ENCODE peak calls at places on chromosomes 16 and 17, in eight cellular contexts. One of them, this sample, is unnamed.

GRCh38 chr17:15106540-15106939 is 158.6 kb downstream of the PMP22 start:
- DNase-seq in EH: peak; percentile 29
- DNase-seq in left ventricle myocardium superior: no peak
- DNase-seq in aorta: no peak
- DNase-seq in ovary: no peak
- DNase-seq in activated CD8-positive, alpha-beta memory T cell treated with anti-CD3 and anti-CD28 coated beads, Interleukin-2, amount 50 U/mL, for 48 hours: no peak
- DNase-seq in stimulated activated CD4-positive, alpha-beta T cell treated with anti-CD3 and anti-CD28 coated beads, Interleukin-15, amount 100 ng/mL, for 48 hours: no peak
- DNase-seq in GM23248: peak; percentile 79
- DNase-seq in this sample: peak; percentile 47

GRCh38 chr17:68656666-68657065 is 55.5 kb upstream of the FAM20A start:
- DNase-seq in GM23248: no peak
- DNase-seq in EH: no peak
- DNase-seq in aorta: no peak
- DNase-seq in stimulated activated CD4-positive, alpha-beta T cell treated with anti-CD3 and anti-CD28 coated beads, Interleukin-15, amount 100 ng/mL, for 48 hours: no peak
- DNase-seq in activated CD8-positive, alpha-beta memory T cell treated with anti-CD3 and anti-CD28 coated beads, Interleukin-2, amount 50 U/mL, for 48 hours: no peak
- DNase-seq in left ventricle myocardium superior: no peak
- DNase-seq in ovary: no peak
- DNase-seq in this sample: no peak

GRCh38 chr16:46949216-46949892 is 24.1 kb downstream of the DNAJA2 start:
- DNase-seq in aorta: no peak
- DNase-seq in left ventricle myocardium superior: no peak
- DNase-seq in EH: no peak
- DNase-seq in GM23248: no peak
- DNase-seq in activated CD8-positive, alpha-beta memory T cell treated with anti-CD3 and anti-CD28 coated beads, Interleukin-2, amount 50 U/mL, for 48 hours: no peak
- DNase-seq in ovary: no peak
- DNase-seq in stimulated activated CD4-positive, alpha-beta T cell treated with anti-CD3 and anti-CD28 coated beads, Interleukin-15, amount 100 ng/mL, for 48 hours: peak; percentile 14
- DNase-seq in this sample: no peak

GRCh38 chr16:23670137-23670776 is 8.4 kb upstream of the PLK1 start:
- DNase-seq in aorta: no peak
- DNase-seq in activated CD8-positive, alpha-beta memory T cell treated with anti-CD3 and anti-CD28 coated beads, Interleukin-2, amount 50 U/mL, for 48 hours: no peak
- DNase-seq in left ventricle myocardium superior: no peak
- DNase-seq in ovary: no peak
- DNase-seq in stimulated activated CD4-positive, alpha-beta T cell treated with anti-CD3 and anti-CD28 coated beads, Interleukin-15, amount 100 ng/mL, for 48 hours: no peak
- DNase-seq in EH: peak; percentile 86
- DNase-seq in GM23248: peak; percentile 93
- DNase-seq in this sample: peak; percentile 88

GRCh38 chr17:47704116-47704515 is 10.2 kb downstream of the TBKBP1 start:
- DNase-seq in GM23248: no peak
- DNase-seq in EH: no peak
- DNase-seq in left ventricle myocardium superior: no peak
- DNase-seq in ovary: no peak
- DNase-seq in stimulated activated CD4-positive, alpha-beta T cell treated with anti-CD3 and anti-CD28 coated beads, Interleukin-15, amount 100 ng/mL, for 48 hours: no peak
- DNase-seq in activated CD8-positive, alpha-beta memory T cell treated with anti-CD3 and anti-CD28 coated beads, Interleukin-2, amount 50 U/mL, for 48 hours: peak; percentile 63
- DNase-seq in aorta: peak; percentile 58
- DNase-seq in this sample: no peak

GRCh38 chr16:708019-708418 is 2.4 kb upstream of the FBXL16 start:
- DNase-seq in activated CD8-positive, alpha-beta memory T cell treated with anti-CD3 and anti-CD28 coated beads, Interleukin-2, amount 50 U/mL, for 48 hours: no peak
- DNase-seq in EH: no peak
- DNase-seq in left ventricle myocardium superior: no peak
- DNase-seq in stimulated activated CD4-positive, alpha-beta T cell treated with anti-CD3 and anti-CD28 coated beads, Interleukin-15, amount 100 ng/mL, for 48 hours: no peak
- DNase-seq in GM23248: no peak
- DNase-seq in aorta: no peak
- DNase-seq in ovary: no peak
- DNase-seq in this sample: no peak

GRCh38 chr17:683040-683439 is 31.6 kb downstream of the VPS53 start:
- DNase-seq in ovary: no peak
- DNase-seq in GM23248: no peak
- DNase-seq in left ventricle myocardium superior: no peak
- DNase-seq in aorta: no peak
- DNase-seq in activated CD8-positive, alpha-beta memory T cell treated with anti-CD3 and anti-CD28 coated beads, Interleukin-2, amount 50 U/mL, for 48 hours: no peak
- DNase-seq in stimulated activated CD4-positive, alpha-beta T cell treated with anti-CD3 and anti-CD28 coated beads, Interleukin-15, amount 100 ng/mL, for 48 hours: no peak
- DNase-seq in EH: no peak
- DNase-seq in this sample: no peak

GRCh38 chr16:20799599-20799998 is 6.7 kb downstream of the ERI2 start:
- DNase-seq in left ventricle myocardium superior: no peak
- DNase-seq in aorta: no peak
- DNase-seq in ovary: no peak
- DNase-seq in GM23248: peak; percentile 72
- DNase-seq in EH: peak; percentile 17
- DNase-seq in stimulated activated CD4-positive, alpha-beta T cell treated with anti-CD3 and anti-CD28 coated beads, Interleukin-15, amount 100 ng/mL, for 48 hours: no peak
- DNase-seq in activated CD8-positive, alpha-beta memory T cell treated with anti-CD3 and anti-CD28 coated beads, Interleukin-2, amount 50 U/mL, for 48 hours: no peak
- DNase-seq in this sample: peak; percentile 30

GRCh38 chr17:77853208-77853977 is 105.1 kb upstream of the TNRC6C start:
- DNase-seq in stimulated activated CD4-positive, alpha-beta T cell treated with anti-CD3 and anti-CD28 coated beads, Interleukin-15, amount 100 ng/mL, for 48 hours: no peak
- DNase-seq in EH: no peak
- DNase-seq in ovary: no peak
- DNase-seq in activated CD8-positive, alpha-beta memory T cell treated with anti-CD3 and anti-CD28 coated beads, Interleukin-2, amount 50 U/mL, for 48 hours: no peak
- DNase-seq in left ventricle myocardium superior: peak; percentile 14
- DNase-seq in aorta: no peak
- DNase-seq in GM23248: no peak
- DNase-seq in this sample: no peak

GRCh38 chr17:78785663-78786057 is 3.6 kb upstream of the CYTH1 start:
- DNase-seq in EH: no peak
- DNase-seq in left ventricle myocardium superior: no peak
- DNase-seq in GM23248: no peak
- DNase-seq in activated CD8-positive, alpha-beta memory T cell treated with anti-CD3 and anti-CD28 coated beads, Interleukin-2, amount 50 U/mL, for 48 hours: no peak
- DNase-seq in ovary: no peak
- DNase-seq in stimulated activated CD4-positive, alpha-beta T cell treated with anti-CD3 and anti-CD28 coated beads, Interleukin-15, amount 100 ng/mL, for 48 hours: no peak
- DNase-seq in aorta: no peak
- DNase-seq in this sample: no peak

GRCh38 chr17:77933777-77934398 is 24.6 kb upstream of the TNRC6C start:
- DNase-seq in aorta: no peak
- DNase-seq in left ventricle myocardium superior: no peak
- DNase-seq in GM23248: no peak
- DNase-seq in stimulated activated CD4-positive, alpha-beta T cell treated with anti-CD3 and anti-CD28 coated beads, Interleukin-15, amount 100 ng/mL, for 48 hours: no peak
- DNase-seq in ovary: no peak
- DNase-seq in activated CD8-positive, alpha-beta memory T cell treated with anti-CD3 and anti-CD28 coated beads, Interleukin-2, amount 50 U/mL, for 48 hours: no peak
- DNase-seq in EH: no peak
- DNase-seq in this sample: no peak

GRCh38 chr17:67138392-67138791 is 94.0 kb downstream of the CACNG1 start:
- DNase-seq in EH: no peak
- DNase-seq in left ventricle myocardium superior: no peak
- DNase-seq in stimulated activated CD4-positive, alpha-beta T cell treated with anti-CD3 and anti-CD28 coated beads, Interleukin-15, amount 100 ng/mL, for 48 hours: no peak
- DNase-seq in activated CD8-positive, alpha-beta memory T cell treated with anti-CD3 and anti-CD28 coated beads, Interleukin-2, amount 50 U/mL, for 48 hours: no peak
- DNase-seq in aorta: no peak
- DNase-seq in GM23248: no peak
- DNase-seq in ovary: no peak
- DNase-seq in this sample: no peak

GRCh38 chr17:77817953-77818352 is 140.6 kb upstream of the TNRC6C start:
- DNase-seq in activated CD8-positive, alpha-beta memory T cell treated with anti-CD3 and anti-CD28 coated beads, Interleukin-2, amount 50 U/mL, for 48 hours: no peak
- DNase-seq in GM23248: peak; percentile 23
- DNase-seq in aorta: no peak
- DNase-seq in stimulated activated CD4-positive, alpha-beta T cell treated with anti-CD3 and anti-CD28 coated beads, Interleukin-15, amount 100 ng/mL, for 48 hours: no peak
- DNase-seq in ovary: no peak
- DNase-seq in EH: peak; percentile 60
- DNase-seq in left ventricle myocardium superior: no peak
- DNase-seq in this sample: peak; percentile 48

GRCh38 chr16:85626191-85626951 is 13.2 kb downstream of the GSE1 start:
- DNase-seq in stimulated activated CD4-positive, alpha-beta T cell treated with anti-CD3 and anti-CD28 coated beads, Interleukin-15, amount 100 ng/mL, for 48 hours: no peak
- DNase-seq in activated CD8-positive, alpha-beta memory T cell treated with anti-CD3 and anti-CD28 coated beads, Interleukin-2, amount 50 U/mL, for 48 hours: no peak
- DNase-seq in left ventricle myocardium superior: no peak
- DNase-seq in EH: no peak
- DNase-seq in GM23248: no peak
- DNase-seq in aorta: no peak
- DNase-seq in ovary: no peak
- DNase-seq in this sample: no peak

GRCh38 chr17:69336996-69337395 is 10.1 kb upstream of the ABCA5 start:
- DNase-seq in EH: no peak
- DNase-seq in stimulated activated CD4-positive, alpha-beta T cell treated with anti-CD3 and anti-CD28 coated beads, Interleukin-15, amount 100 ng/mL, for 48 hours: no peak
- DNase-seq in ovary: no peak
- DNase-seq in activated CD8-positive, alpha-beta memory T cell treated with anti-CD3 and anti-CD28 coated beads, Interleukin-2, amount 50 U/mL, for 48 hours: no peak
- DNase-seq in GM23248: no peak
- DNase-seq in left ventricle myocardium superior: no peak
- DNase-seq in aorta: no peak
- DNase-seq in this sample: no peak

GRCh38 chr17:44769647-44770084 is 10.9 kb downstream of the ADAM11 start:
- DNase-seq in EH: no peak
- DNase-seq in GM23248: no peak
- DNase-seq in stimulated activated CD4-positive, alpha-beta T cell treated with anti-CD3 and anti-CD28 coated beads, Interleukin-15, amount 100 ng/mL, for 48 hours: no peak
- DNase-seq in left ventricle myocardium superior: no peak
- DNase-seq in activated CD8-positive, alpha-beta memory T cell treated with anti-CD3 and anti-CD28 coated beads, Interleukin-2, amount 50 U/mL, for 48 hours: no peak
- DNase-seq in ovary: no peak
- DNase-seq in aorta: no peak
- DNase-seq in this sample: no peak

GRCh38 chr17:39668141-39668924 is at the start of gene PNMT:
- DNase-seq in EH: peak; percentile 51
- DNase-seq in ovary: peak; percentile 62
- DNase-seq in aorta: peak; percentile 80
- DNase-seq in left ventricle myocardium superior: peak; percentile 90
- DNase-seq in stimulated activated CD4-positive, alpha-beta T cell treated with anti-CD3 and anti-CD28 coated beads, Interleukin-15, amount 100 ng/mL, for 48 hours: peak; percentile 55
- DNase-seq in activated CD8-positive, alpha-beta memory T cell treated with anti-CD3 and anti-CD28 coated beads, Interleukin-2, amount 50 U/mL, for 48 hours: peak; percentile 88
- DNase-seq in GM23248: peak; percentile 79
- DNase-seq in this sample: peak; percentile 44

GRCh38 chr17:77802811-77803220 is 155.7 kb upstream of the TNRC6C start:
- DNase-seq in GM23248: peak; percentile 67
- DNase-seq in ovary: no peak
- DNase-seq in EH: peak; percentile 34
- DNase-seq in aorta: peak; percentile 68
- DNase-seq in stimulated activated CD4-positive, alpha-beta T cell treated with anti-CD3 and anti-CD28 coated beads, Interleukin-15, amount 100 ng/mL, for 48 hours: no peak
- DNase-seq in left ventricle myocardium superior: no peak
- DNase-seq in activated CD8-positive, alpha-beta memory T cell treated with anti-CD3 and anti-CD28 coated beads, Interleukin-2, amount 50 U/mL, for 48 hours: no peak
- DNase-seq in this sample: peak; percentile 36

GRCh38 chr16:81730090-81731051 is 48.7 kb upstream of the PLCG2 start:
- DNase-seq in GM23248: peak; percentile 84
- DNase-seq in stimulated activated CD4-positive, alpha-beta T cell treated with anti-CD3 and anti-CD28 coated beads, Interleukin-15, amount 100 ng/mL, for 48 hours: peak; percentile 30
- DNase-seq in left ventricle myocardium superior: peak; percentile 91
- DNase-seq in ovary: peak; percentile 92
- DNase-seq in aorta: peak; percentile 90
- DNase-seq in EH: peak; percentile 83
- DNase-seq in activated CD8-positive, alpha-beta memory T cell treated with anti-CD3 and anti-CD28 coated beads, Interleukin-2, amount 50 U/mL, for 48 hours: peak; percentile 83
- DNase-seq in this sample: peak; percentile 89

GRCh38 chr16:75025766-75026165 is 26.9 kb downstream of the ZNRF1 start:
- DNase-seq in ovary: peak; percentile 27
- DNase-seq in activated CD8-positive, alpha-beta memory T cell treated with anti-CD3 and anti-CD28 coated beads, Interleukin-2, amount 50 U/mL, for 48 hours: no peak
- DNase-seq in GM23248: peak; percentile 42
- DNase-seq in left ventricle myocardium superior: no peak
- DNase-seq in EH: peak; percentile 65
- DNase-seq in stimulated activated CD4-positive, alpha-beta T cell treated with anti-CD3 and anti-CD28 coated beads, Interleukin-15, amount 100 ng/mL, for 48 hours: no peak
- DNase-seq in aorta: no peak
- DNase-seq in this sample: peak; percentile 48

GRCh38 chr16:22335668-22336246 is 38.5 kb downstream of the POLR3E start:
- DNase-seq in EH: no peak
- DNase-seq in GM23248: no peak
- DNase-seq in ovary: no peak
- DNase-seq in aorta: no peak
- DNase-seq in left ventricle myocardium superior: no peak
- DNase-seq in stimulated activated CD4-positive, alpha-beta T cell treated with anti-CD3 and anti-CD28 coated beads, Interleukin-15, amount 100 ng/mL, for 48 hours: no peak
- DNase-seq in activated CD8-positive, alpha-beta memory T cell treated with anti-CD3 and anti-CD28 coated beads, Interleukin-2, amount 50 U/mL, for 48 hours: no peak
- DNase-seq in this sample: no peak

GRCh38 chr16:10178079-10178478 is 4.1 kb downstream of the GRIN2A start:
- DNase-seq in left ventricle myocardium superior: no peak
- DNase-seq in aorta: no peak
- DNase-seq in GM23248: no peak
- DNase-seq in activated CD8-positive, alpha-beta memory T cell treated with anti-CD3 and anti-CD28 coated beads, Interleukin-2, amount 50 U/mL, for 48 hours: no peak
- DNase-seq in ovary: no peak
- DNase-seq in EH: peak; percentile 49
- DNase-seq in stimulated activated CD4-positive, alpha-beta T cell treated with anti-CD3 and anti-CD28 coated beads, Interleukin-15, amount 100 ng/mL, for 48 hours: no peak
- DNase-seq in this sample: peak; percentile 94

GRCh38 chr16:66049865-66050264 is 316.6 kb upstream of the CDH5 start:
- DNase-seq in activated CD8-positive, alpha-beta memory T cell treated with anti-CD3 and anti-CD28 coated beads, Interleukin-2, amount 50 U/mL, for 48 hours: no peak
- DNase-seq in ovary: no peak
- DNase-seq in EH: no peak
- DNase-seq in GM23248: no peak
- DNase-seq in aorta: no peak
- DNase-seq in stimulated activated CD4-positive, alpha-beta T cell treated with anti-CD3 and anti-CD28 coated beads, Interleukin-15, amount 100 ng/mL, for 48 hours: no peak
- DNase-seq in left ventricle myocardium superior: no peak
- DNase-seq in this sample: no peak

GRCh38 chr16:10828851-10829331 is 10.3 kb upstream of the TVP23A start:
- DNase-seq in EH: peak; percentile 63
- DNase-seq in stimulated activated CD4-positive, alpha-beta T cell treated with anti-CD3 and anti-CD28 coated beads, Interleukin-15, amount 100 ng/mL, for 48 hours: no peak
- DNase-seq in left ventricle myocardium superior: peak; percentile 98
- DNase-seq in aorta: peak; percentile 97
- DNase-seq in ovary: peak; percentile 91
- DNase-seq in GM23248: peak; percentile 93
- DNase-seq in activated CD8-positive, alpha-beta memory T cell treated with anti-CD3 and anti-CD28 coated beads, Interleukin-2, amount 50 U/mL, for 48 hours: no peak
- DNase-seq in this sample: peak; percentile 93

GRCh38 chr16:67415872-67416793 is at the start of gene ZDHHC1:
- DNase-seq in activated CD8-positive, alpha-beta memory T cell treated with anti-CD3 and anti-CD28 coated beads, Interleukin-2, amount 50 U/mL, for 48 hours: peak; percentile 86
- DNase-seq in left ventricle myocardium superior: peak; percentile 90
- DNase-seq in aorta: peak; percentile 82
- DNase-seq in ovary: peak; percentile 74
- DNase-seq in EH: peak; percentile 69
- DNase-seq in GM23248: peak; percentile 90
- DNase-seq in stimulated activated CD4-positive, alpha-beta T cell treated with anti-CD3 and anti-CD28 coated beads, Interleukin-15, amount 100 ng/mL, for 48 hours: peak; percentile 19
- DNase-seq in this sample: peak; percentile 51

This sample was measured in M059J.